ENCODE peak calls at places on chromosome 6, in eight cellular contexts. M, Z, G, C, R, H, T and I are unnamed samples.

GRCh38 chr6:56552212-56553130 is 90.2 kb downstream of the DST start:
- ATAC-seq in M (no peak), Z (no peak), G (peak; percentile 12), C (no peak), R (no peak), H (no peak), T (peak; percentile 65), I (no peak)

GRCh38 chr6:155693573-155694428 is 238.2 kb upstream of the NOX3 start:
- ATAC-seq in M (no peak), Z (no peak), G (peak; percentile 83), C (no peak), R (no peak), H (no peak), T (no peak), I (no peak)

GRCh38 chr6:15152720-15153119 is 93.1 kb upstream of the JARID2 start:
- ATAC-seq in M (no peak), Z (no peak), G (no peak), C (no peak), R (no peak), H (no peak), T (no peak), I (no peak)

GRCh38 chr6:137116807-137117206 is 56.6 kb downstream of the IL22RA2 start:
- ATAC-seq in M (no peak), Z (no peak), G (peak; percentile 73), C (no peak), R (no peak), H (no peak), T (no peak), I (no peak)

GRCh38 chr6:168417158-168417557 is 23.8 kb upstream of the SMOC2 start:
- ATAC-seq in M (no peak), Z (no peak), G (peak; percentile 58), C (no peak), R (no peak), H (no peak), T (peak; percentile 36), I (no peak)

GRCh38 chr6:20269147-20269546 is 56.9 kb upstream of the MBOAT1 start:
- ATAC-seq in M (no peak), Z (no peak), G (no peak), C (no peak), R (no peak), H (no peak), T (no peak), I (no peak)

GRCh38 chr6:83879746-83880145 is 20.3 kb downstream of the CYB5R4 start:
- ATAC-seq in M (no peak), Z (no peak), G (no peak), C (no peak), R (no peak), H (no peak), T (no peak), I (no peak)

GRCh38 chr6:30727920-30728605 is 7.9 kb downstream of the TUBB start:
- ATAC-seq in M (no peak), Z (no peak), G (no peak), C (no peak), R (no peak), H (no peak), T (no peak), I (no peak)

GRCh38 chr6:131923356-131923755 is 27.8 kb downstream of the CCN2 start:
- ATAC-seq in M (peak; percentile 45), Z (no peak), G (peak; percentile 98), C (peak; percentile 52), R (no peak), H (no peak), T (peak; percentile 69), I (peak; percentile 56)

GRCh38 chr6:54307412-54308036 is 717 bp upstream of the TINAG start:
- ATAC-seq in M (no peak), Z (no peak), G (no peak), C (no peak), R (no peak), H (no peak), T (no peak), I (no peak)

GRCh38 chr6:31702421-31702818 is 704 bp downstream of the ABHD16A start:
- ATAC-seq in M (no peak), Z (peak; percentile 1), G (peak; percentile 7), C (no peak), R (peak; percentile 2), H (no peak), T (peak; percentile 11), I (peak; percentile 25)

GRCh38 chr6:31587791-31588777 is 2.0 kb downstream of the LST1 start:
- ATAC-seq in M (no peak), Z (no peak), G (no peak), C (peak; percentile 9), R (no peak), H (no peak), T (no peak), I (peak; percentile 57)

GRCh38 chr6:138500045-138500665 is 861 bp upstream of the NHSL1 start:
- ATAC-seq in M (no peak), Z (no peak), G (peak; percentile 55), C (no peak), R (no peak), H (no peak), T (no peak), I (no peak)

GRCh38 chr6:35638679-35639078 is 50.0 kb downstream of the FKBP5 start:
- ATAC-seq in M (no peak), Z (no peak), G (no peak), C (no peak), R (no peak), H (no peak), T (no peak), I (no peak)

GRCh38 chr6:29975561-29975907 is 33.2 kb downstream of the HLA-A start:
- ATAC-seq in M (no peak), Z (no peak), G (no peak), C (no peak), R (no peak), H (peak; percentile 4), T (no peak), I (no peak)

GRCh38 chr6:16707101-16707783 is 54.0 kb downstream of the ATXN1 start:
- ATAC-seq in M (no peak), Z (no peak), G (no peak), C (peak; percentile 12), R (no peak), H (no peak), T (no peak), I (no peak)

GRCh38 chr6:81638366-81638765 is 114.1 kb downstream of the TENT5A start:
- ATAC-seq in M (no peak), Z (no peak), G (no peak), C (no peak), R (no peak), H (no peak), T (no peak), I (no peak)

GRCh38 chr6:6870914-6871313 is 236.8 kb upstream of the RREB1 start:
- ATAC-seq in M (no peak), Z (no peak), G (no peak), C (no peak), R (no peak), H (no peak), T (no peak), I (no peak)

GRCh38 chr6:107655245-107655644 is 165.3 kb downstream of the SOBP start:
- ATAC-seq in M (no peak), Z (no peak), G (peak; percentile 47), C (no peak), R (no peak), H (no peak), T (peak; percentile 27), I (no peak)

GRCh38 chr6:41693281-41693838 is 42.0 kb downstream of the TFEB start:
- ATAC-seq in M (no peak), Z (no peak), G (peak; percentile 39), C (no peak), R (no peak), H (no peak), T (peak; percentile 13), I (no peak)

GRCh38 chr6:163828038-163828790 is 413.7 kb downstream of the QKI start:
- ATAC-seq in M (no peak), Z (no peak), G (no peak), C (no peak), R (no peak), H (no peak), T (peak; percentile 66), I (no peak)

GRCh38 chr6:142047934-142048592 is 84.7 kb upstream of the GJE1 start:
- ATAC-seq in M (no peak), Z (no peak), G (no peak), C (no peak), R (no peak), H (no peak), T (no peak), I (no peak)

GRCh38 chr6:93418448-93419303 is 683 bp downstream of the EPHA7 start:
- ATAC-seq in M (peak; percentile 16), Z (peak; percentile 36), G (peak; percentile 23), C (no peak), R (peak; percentile 14), H (peak; percentile 19), T (peak; percentile 27), I (no peak)